ENCODE peak calls at places on chromosomes 13 and 19, in seven cellular contexts. J is activated T-cell treated with anti-CD3 and anti-CD28 coated beads for 1 hour, F is upper lobe of right lung, C is gastrocnemius medialis, P is Right ventricle myocardium inferior, D is AG09309, R is caudate nucleus. W is an unnamed sample.
A peak's percentile ranks its signal among the peaks of the same experiment; 100 is the strongest.

GRCh38 chr19:54030895-54031586 is 32.7 kb downstream of the VSTM1 start:
- DNase-seq in J (no peak), F (no peak), C (no peak), P (no peak), D (no peak), R (no peak), W (no peak)

GRCh38 chr13:42119875-42120274 is 71.4 kb downstream of the DGKH start:
- DNase-seq in J (no peak), F (no peak), C (no peak), P (no peak), D (no peak), R (no peak), W (no peak)

GRCh38 chr13:62122434-62122833 is 706.8 kb upstream of the PCDH20 start:
- DNase-seq in J (no peak), F (no peak), C (no peak), P (no peak), D (no peak), R (no peak), W (no peak)

GRCh38 chr13:20940083-20940482 is 37.5 kb upstream of the XPO4 start:
- DNase-seq in J (no peak), F (no peak), C (no peak), P (no peak), D (peak; percentile 57), R (no peak), W (no peak)

GRCh38 chr19:33438987-33439781 is 65.7 kb downstream of the CEBPG start:
- DNase-seq in J (no peak), F (peak; percentile 52), C (no peak), P (no peak), D (no peak), R (no peak), W (no peak)

GRCh38 chr19:8615813-8616596 is 5.5 kb upstream of the ADAMTS10 start:
- DNase-seq in J (peak; percentile 43), F (no peak), C (no peak), P (peak; percentile 81), D (no peak), R (no peak), W (peak; percentile 93)

GRCh38 chr19:12784394-12784870 is 6.9 kb upstream of the JUNB start:
- DNase-seq in J (no peak), F (no peak), C (no peak), P (no peak), D (no peak), R (no peak), W (no peak)

GRCh38 chr13:75250526-75251183 is 231.3 kb downstream of the TBC1D4 start:
- DNase-seq in J (no peak), F (no peak), C (no peak), P (no peak), D (no peak), R (no peak), W (no peak)

GRCh38 chr13:98997738-98998641 is 20.1 kb upstream of the DOCK9 start:
- DNase-seq in J (no peak), F (no peak), C (no peak), P (no peak), D (no peak), R (no peak), W (no peak)

GRCh38 chr13:99310382-99311031 is 3.3 kb upstream of the GPR183 start:
- DNase-seq in J (no peak), F (no peak), C (no peak), P (no peak), D (peak; percentile 81), R (no peak), W (no peak)

GRCh38 chr13:96730676-96731075 is 263.6 kb downstream of the OXGR1 start:
- DNase-seq in J (no peak), F (no peak), C (no peak), P (no peak), D (no peak), R (no peak), W (no peak)

GRCh38 chr19:18661346-18661745 is 22.1 kb upstream of the CRTC1 start:
- DNase-seq in J (no peak), F (no peak), C (no peak), P (no peak), D (no peak), R (peak; percentile 39), W (no peak)

GRCh38 chr19:940591-941291 is 14.9 kb downstream of the ARID3A start:
- DNase-seq in J (peak; percentile 63), F (peak; percentile 90), C (peak; percentile 30), P (peak; percentile 91), D (no peak), R (peak; percentile 55), W (peak; percentile 95)

GRCh38 chr19:20164456-20164855 is 2.6 kb upstream of the ZNF486 start:
- DNase-seq in J (no peak), F (no peak), C (no peak), P (no peak), D (no peak), R (no peak), W (no peak)

GRCh38 chr19:2529473-2529918 is 53.6 kb downstream of the GADD45B start:
- DNase-seq in J (no peak), F (no peak), C (peak; percentile 64), P (no peak), D (peak; percentile 81), R (no peak), W (peak; percentile 47)

GRCh38 chr19:3984584-3984907 is 717 bp downstream of the EEF2 start:
- DNase-seq in J (no peak), F (no peak), C (no peak), P (peak; percentile 16), D (no peak), R (no peak), W (no peak)

GRCh38 chr13:102495663-102496062 is 93.8 kb upstream of the FGF14 start:
- DNase-seq in J (no peak), F (no peak), C (no peak), P (no peak), D (no peak), R (no peak), W (no peak)

GRCh38 chr19:43407416-43408005 is 7.2 kb upstream of the TEX101 start:
- DNase-seq in J (no peak), F (no peak), C (no peak), P (no peak), D (no peak), R (no peak), W (peak; percentile 74)

GRCh38 chr19:15488489-15489226 is 9.4 kb upstream of the PGLYRP2 start:
- DNase-seq in J (no peak), F (no peak), C (peak; percentile 47), P (peak; percentile 68), D (no peak), R (no peak), W (no peak)

GRCh38 chr13:31761951-31762350 is 22.6 kb downstream of the RXFP2 start:
- DNase-seq in J (no peak), F (no peak), C (no peak), P (no peak), D (no peak), R (no peak), W (no peak)